ENCODE peak calls at places on chromosome 16, in five cellular contexts. One of them, this sample, is unnamed.

GRCh38 chr16:4660454-4661007 is 32.8 kb upstream of the NUDT16L1 start:
- DNase-seq in HFF-Myc: no peak
- DNase-seq in A549: no peak
- DNase-seq in fibroblast of mammary gland: peak; percentile 64
- DNase-seq in epithelial cell of proximal tubule: no peak
- DNase-seq in this sample: peak; percentile 76

GRCh38 chr16:69112285-69113129 is 7.1 kb downstream of the HAS3 start:
- DNase-seq in HFF-Myc: no peak
- DNase-seq in A549: peak; percentile 85
- DNase-seq in fibroblast of mammary gland: peak; percentile 53
- DNase-seq in epithelial cell of proximal tubule: no peak
- DNase-seq in this sample: no peak

GRCh38 chr16:3158014-3158497 is 23.2 kb downstream of the ZNF213 start:
- DNase-seq in HFF-Myc: no peak
- DNase-seq in A549: no peak
- DNase-seq in fibroblast of mammary gland: no peak
- DNase-seq in epithelial cell of proximal tubule: no peak
- DNase-seq in this sample: no peak

GRCh38 chr16:57884655-57885133 is 82.4 kb upstream of the KIFC3 start:
- DNase-seq in HFF-Myc: no peak
- DNase-seq in A549: no peak
- DNase-seq in fibroblast of mammary gland: no peak
- DNase-seq in epithelial cell of proximal tubule: no peak
- DNase-seq in this sample: no peak

GRCh38 chr16:24700549-24701392 is 28.7 kb upstream of the TNRC6A start:
- DNase-seq in HFF-Myc: peak; percentile 99
- DNase-seq in A549: peak; percentile 89
- DNase-seq in fibroblast of mammary gland: peak; percentile 99
- DNase-seq in epithelial cell of proximal tubule: peak; percentile 95
- DNase-seq in this sample: no peak

GRCh38 chr16:86986809-86987487 is 330.2 kb downstream of the C16orf95 start:
- DNase-seq in HFF-Myc: no peak
- DNase-seq in A549: no peak
- DNase-seq in fibroblast of mammary gland: no peak
- DNase-seq in epithelial cell of proximal tubule: no peak
- DNase-seq in this sample: no peak

GRCh38 chr16:79897444-79898146 is 297.1 kb upstream of the MAF start:
- DNase-seq in HFF-Myc: no peak
- DNase-seq in A549: no peak
- DNase-seq in fibroblast of mammary gland: peak; percentile 36
- DNase-seq in epithelial cell of proximal tubule: peak; percentile 83
- DNase-seq in this sample: no peak

GRCh38 chr16:9906218-9906617 is 276.0 kb downstream of the GRIN2A start:
- DNase-seq in HFF-Myc: no peak
- DNase-seq in A549: no peak
- DNase-seq in fibroblast of mammary gland: no peak
- DNase-seq in epithelial cell of proximal tubule: no peak
- DNase-seq in this sample: no peak

GRCh38 chr16:56246051-56246817 is 54.9 kb downstream of the GNAO1 start:
- DNase-seq in HFF-Myc: peak; percentile 14
- DNase-seq in A549: no peak
- DNase-seq in fibroblast of mammary gland: no peak
- DNase-seq in epithelial cell of proximal tubule: peak; percentile 37
- DNase-seq in this sample: no peak

GRCh38 chr16:59341368-59341767 is 607.3 kb upstream of the GOT2 start:
- DNase-seq in HFF-Myc: no peak
- DNase-seq in A549: no peak
- DNase-seq in fibroblast of mammary gland: no peak
- DNase-seq in epithelial cell of proximal tubule: no peak
- DNase-seq in this sample: no peak

GRCh38 chr16:29170393-29171239 is 185.8 kb downstream of the LAT start:
- DNase-seq in HFF-Myc: no peak
- DNase-seq in A549: no peak
- DNase-seq in fibroblast of mammary gland: no peak
- DNase-seq in epithelial cell of proximal tubule: no peak
- DNase-seq in this sample: no peak

GRCh38 chr16:46582313-46582712 is 38.9 kb downstream of the SHCBP1 start:
- DNase-seq in HFF-Myc: no peak
- DNase-seq in A549: no peak
- DNase-seq in fibroblast of mammary gland: no peak
- DNase-seq in epithelial cell of proximal tubule: no peak
- DNase-seq in this sample: no peak

GRCh38 chr16:669666-670065 is 1.7 kb downstream of the RHOT2 start:
- DNase-seq in HFF-Myc: no peak
- DNase-seq in A549: no peak
- DNase-seq in fibroblast of mammary gland: no peak
- DNase-seq in epithelial cell of proximal tubule: no peak
- DNase-seq in this sample: no peak
- H3K4me3 ChIP-seq in HFF-Myc: peak overlapping the region; percentile 96
- H3K4me3 ChIP-seq in A549: no peak overlapping the region
- H3K4me3 ChIP-seq in fibroblast of mammary gland: no peak overlapping the region
- H3K4me3 ChIP-seq in epithelial cell of proximal tubule: no peak overlapping the region
- H3K4me3 ChIP-seq in this sample: no peak overlapping the region

GRCh38 chr16:88870608-88871348 is 4.3 kb upstream of the PABPN1L start:
- DNase-seq in HFF-Myc: no peak
- DNase-seq in A549: no peak
- DNase-seq in fibroblast of mammary gland: no peak
- DNase-seq in epithelial cell of proximal tubule: no peak
- DNase-seq in this sample: no peak
- H3K4me3 ChIP-seq in HFF-Myc: no peak overlapping the region
- H3K4me3 ChIP-seq in A549: no peak overlapping the region
- H3K4me3 ChIP-seq in fibroblast of mammary gland: no peak overlapping the region
- H3K4me3 ChIP-seq in epithelial cell of proximal tubule: no peak overlapping the region
- H3K4me3 ChIP-seq in this sample: no peak overlapping the region

GRCh38 chr16:50146479-50147435 is 6.3 kb upstream of the TENT4B start:
- DNase-seq in HFF-Myc: no peak
- DNase-seq in A549: no peak
- DNase-seq in fibroblast of mammary gland: no peak
- DNase-seq in epithelial cell of proximal tubule: peak; percentile 94
- DNase-seq in this sample: no peak
- H3K4me3 ChIP-seq in HFF-Myc: no peak overlapping the region
- H3K4me3 ChIP-seq in A549: no peak overlapping the region
- H3K4me3 ChIP-seq in fibroblast of mammary gland: no peak overlapping the region
- H3K4me3 ChIP-seq in epithelial cell of proximal tubule: no peak overlapping the region
- H3K4me3 ChIP-seq in this sample: no peak overlapping the region

GRCh38 chr16:85867189-85867588 is 31.8 kb upstream of the IRF8 start:
- DNase-seq in HFF-Myc: no peak
- DNase-seq in A549: no peak
- DNase-seq in fibroblast of mammary gland: no peak
- DNase-seq in epithelial cell of proximal tubule: no peak
- DNase-seq in this sample: no peak

GRCh38 chr16:85862476-85863383 is 36.2 kb upstream of the IRF8 start:
- DNase-seq in HFF-Myc: no peak
- DNase-seq in A549: no peak
- DNase-seq in fibroblast of mammary gland: no peak
- DNase-seq in epithelial cell of proximal tubule: no peak
- DNase-seq in this sample: no peak

GRCh38 chr16:85863384-85863774 is 35.6 kb upstream of the IRF8 start:
- DNase-seq in HFF-Myc: no peak
- DNase-seq in A549: no peak
- DNase-seq in fibroblast of mammary gland: no peak
- DNase-seq in epithelial cell of proximal tubule: no peak
- DNase-seq in this sample: no peak

GRCh38 chr16:85868495-85868894 is 30.5 kb upstream of the IRF8 start:
- DNase-seq in HFF-Myc: no peak
- DNase-seq in A549: no peak
- DNase-seq in fibroblast of mammary gland: no peak
- DNase-seq in epithelial cell of proximal tubule: no peak
- DNase-seq in this sample: no peak

DNA sequence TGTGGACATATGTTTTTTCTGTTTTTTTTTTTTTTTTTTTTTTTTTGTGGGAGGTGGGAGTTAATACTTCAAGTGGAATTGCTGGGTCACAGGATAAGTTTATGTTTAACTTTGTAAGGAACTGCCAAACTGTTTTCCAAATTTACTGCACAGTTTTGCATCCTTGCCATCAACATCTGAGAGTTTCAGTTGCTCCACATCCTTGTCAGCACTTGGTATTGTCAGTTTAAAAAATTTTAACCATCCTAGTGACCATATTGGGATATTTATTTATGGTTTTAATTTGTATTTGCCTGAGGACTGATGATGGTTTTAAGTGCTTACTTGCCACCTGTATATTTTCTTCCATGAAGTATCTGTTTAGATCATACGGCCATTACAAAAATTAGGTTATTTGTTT is 34.0 kb upstream of the IRF8 start:
- DNase-seq in HFF-Myc: no peak
- DNase-seq in A549: no peak
- DNase-seq in fibroblast of mammary gland: no peak
- DNase-seq in epithelial cell of proximal tubule: no peak
- DNase-seq in this sample: no peak
- H3K4me3 ChIP-seq in HFF-Myc: no peak overlapping the region
- H3K4me3 ChIP-seq in A549: no peak overlapping the region
- H3K4me3 ChIP-seq in fibroblast of mammary gland: no peak overlapping the region
- H3K4me3 ChIP-seq in epithelial cell of proximal tubule: no peak overlapping the region
- H3K4me3 ChIP-seq in this sample: no peak overlapping the region

GRCh38 chr16:10918294-10919002 is 23.8 kb downstream of the DEXI start:
- DNase-seq in HFF-Myc: peak; percentile 87
- DNase-seq in A549: peak; percentile 82
- DNase-seq in fibroblast of mammary gland: peak; percentile 96
- DNase-seq in epithelial cell of proximal tubule: peak; percentile 57
- DNase-seq in this sample: peak; percentile 77
- H3K4me3 ChIP-seq in HFF-Myc: no peak overlapping the region
- H3K4me3 ChIP-seq in A549: no peak overlapping the region
- H3K4me3 ChIP-seq in fibroblast of mammary gland: no peak overlapping the region
- H3K4me3 ChIP-seq in epithelial cell of proximal tubule: peak overlapping the region; percentile 1
- H3K4me3 ChIP-seq in this sample: no peak overlapping the region

GRCh38 chr16:78506372-78507193 is 407.1 kb downstream of the WWOX start:
- DNase-seq in HFF-Myc: no peak
- DNase-seq in A549: no peak
- DNase-seq in fibroblast of mammary gland: no peak
- DNase-seq in epithelial cell of proximal tubule: peak; percentile 15
- DNase-seq in this sample: no peak

GRCh38 chr16:78507576-78507975 is 408.1 kb downstream of the WWOX start:
- DNase-seq in HFF-Myc: no peak
- DNase-seq in A549: no peak
- DNase-seq in fibroblast of mammary gland: no peak
- DNase-seq in epithelial cell of proximal tubule: no peak
- DNase-seq in this sample: no peak

GRCh38 chr16:78503501-78504110 is 404.2 kb downstream of the WWOX start:
- DNase-seq in HFF-Myc: no peak
- DNase-seq in A549: peak; percentile 10
- DNase-seq in fibroblast of mammary gland: peak; percentile 70
- DNase-seq in epithelial cell of proximal tubule: peak; percentile 27
- DNase-seq in this sample: peak; percentile 65

GRCh38 chr16:78504391-78504945 is 405.0 kb downstream of the WWOX start:
- DNase-seq in HFF-Myc: no peak
- DNase-seq in A549: no peak
- DNase-seq in fibroblast of mammary gland: peak; percentile 29
- DNase-seq in epithelial cell of proximal tubule: no peak
- DNase-seq in this sample: no peak

DNA sequence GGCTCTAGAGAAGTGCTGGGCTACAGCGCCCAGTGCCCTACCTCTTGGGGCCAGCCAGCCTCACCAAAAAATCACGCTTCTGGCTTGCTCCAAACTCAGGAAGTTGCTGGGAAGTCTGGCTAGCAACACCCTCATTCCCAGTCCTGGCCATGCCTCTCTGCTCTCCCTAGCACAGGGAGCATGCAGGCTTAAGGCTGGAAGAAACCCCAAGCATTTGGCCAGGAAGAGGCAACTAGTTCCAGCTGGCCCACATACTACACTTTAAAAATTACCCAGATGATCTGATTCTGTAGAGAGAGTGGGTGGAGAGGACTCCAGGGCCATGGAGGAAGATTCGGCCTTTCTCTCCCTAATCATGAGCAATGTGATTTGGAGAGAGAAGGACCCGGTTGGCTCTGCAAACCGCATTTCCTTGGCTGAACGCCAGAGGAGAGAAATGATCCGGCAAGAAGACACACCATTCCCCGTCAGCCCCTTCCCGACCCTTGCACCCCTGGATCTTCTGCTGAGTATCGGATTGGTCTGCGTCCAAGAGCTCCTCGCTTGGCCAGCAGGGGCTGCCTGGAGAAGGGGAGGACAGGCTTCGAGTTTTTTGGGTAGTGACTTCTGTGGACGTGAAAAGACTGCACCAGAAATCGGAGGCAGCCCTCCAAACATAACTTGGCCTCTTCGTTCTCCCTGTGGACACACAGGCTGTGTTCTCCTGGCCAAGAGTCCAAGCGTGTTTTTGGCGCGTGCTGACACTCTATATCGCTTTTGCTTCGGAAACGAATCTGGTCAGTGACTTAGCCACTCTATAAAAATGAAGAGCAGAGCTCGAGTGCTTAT is 406.3 kb downstream of the WWOX start:
- DNase-seq in HFF-Myc: no peak
- DNase-seq in A549: no peak
- DNase-seq in fibroblast of mammary gland: peak; percentile 77
- DNase-seq in epithelial cell of proximal tubule: peak; percentile 42
- DNase-seq in this sample: no peak
- H3K4me3 ChIP-seq in HFF-Myc: no peak overlapping the region
- H3K4me3 ChIP-seq in A549: no peak overlapping the region
- H3K4me3 ChIP-seq in fibroblast of mammary gland: peak overlapping the region; percentile 6
- H3K4me3 ChIP-seq in epithelial cell of proximal tubule: peak overlapping the region; percentile 51
- H3K4me3 ChIP-seq in this sample: no peak overlapping the region

DNA sequence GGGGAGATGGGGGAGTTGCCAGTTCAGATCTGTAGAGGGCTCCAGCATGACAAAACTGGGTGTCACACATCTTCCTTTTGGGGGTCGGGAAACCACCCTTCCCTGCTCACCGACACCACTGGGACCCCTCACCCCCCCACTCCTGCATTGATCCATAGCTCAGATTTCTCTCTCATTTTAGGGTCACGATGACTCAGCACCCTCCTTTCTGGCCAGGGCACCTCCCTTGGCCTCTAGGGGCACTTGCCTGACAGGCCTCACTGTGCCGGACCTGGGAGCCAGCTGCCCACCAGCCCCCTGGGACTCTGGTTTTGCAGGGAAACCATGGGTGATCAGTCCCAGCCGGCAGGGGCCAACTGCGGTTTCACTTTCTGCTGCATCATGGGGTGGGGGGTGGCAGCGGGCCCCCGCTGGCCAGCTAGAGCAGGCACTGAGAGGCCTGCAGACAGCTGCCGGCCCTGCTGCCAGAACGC is 239.4 kb downstream of the MRTFB start:
- DNase-seq in HFF-Myc: no peak
- DNase-seq in A549: peak; percentile 56
- DNase-seq in fibroblast of mammary gland: peak; percentile 55
- DNase-seq in epithelial cell of proximal tubule: no peak
- DNase-seq in this sample: no peak
- H3K4me3 ChIP-seq in HFF-Myc: no peak overlapping the region
- H3K4me3 ChIP-seq in A549: peak overlapping the region; percentile 98
- H3K4me3 ChIP-seq in fibroblast of mammary gland: no peak overlapping the region
- H3K4me3 ChIP-seq in epithelial cell of proximal tubule: no peak overlapping the region
- H3K4me3 ChIP-seq in this sample: no peak overlapping the region

GRCh38 chr16:66551362-66551761 is 1.0 kb upstream of the CKLF start:
- DNase-seq in HFF-Myc: peak; percentile 17
- DNase-seq in A549: peak; percentile 59
- DNase-seq in fibroblast of mammary gland: peak; percentile 41
- DNase-seq in epithelial cell of proximal tubule: no peak
- DNase-seq in this sample: peak; percentile 88
- H3K4me3 ChIP-seq in HFF-Myc: no peak overlapping the region
- H3K4me3 ChIP-seq in A549: no peak overlapping the region
- H3K4me3 ChIP-seq in fibroblast of mammary gland: no peak overlapping the region
- H3K4me3 ChIP-seq in epithelial cell of proximal tubule: no peak overlapping the region
- H3K4me3 ChIP-seq in this sample: peak overlapping the region; percentile 93

This sample was measured in Jurkat, Clone E6-1.